ENCODE peak calls at places on chromosomes 16 and 17, in five cellular contexts. One of them, this sample, is unnamed.

GRCh38 chr16:6684076-6684673 is 648.5 kb upstream of the RBFOX1 start:
- DNase-seq in AG04450: no peak
- DNase-seq in dorsolateral prefrontal cortex: peak
- DNase-seq in OCI-LY7: peak
- DNase-seq in endodermal cell: peak
- DNase-seq in this sample: peak

GRCh38 chr17:76414334-76415295 is 30.2 kb downstream of the SPHK1 start:
- DNase-seq in AG04450: no peak
- DNase-seq in dorsolateral prefrontal cortex: peak
- DNase-seq in OCI-LY7: no peak
- DNase-seq in endodermal cell: no peak
- DNase-seq in this sample: no peak

GRCh38 chr16:87279094-87279658 is 38.0 kb downstream of the C16orf95 start:
- DNase-seq in endodermal cell: no peak
- DNase-seq in AG04450: no peak
- DNase-seq in dorsolateral prefrontal cortex: no peak
- DNase-seq in OCI-LY7: no peak
- DNase-seq in this sample: no peak

GRCh38 chr16:63925221-63925620 is 1196.6 kb downstream of the CDH11 start:
- DNase-seq in dorsolateral prefrontal cortex: no peak
- DNase-seq in OCI-LY7: no peak
- DNase-seq in AG04450: no peak
- DNase-seq in endodermal cell: no peak
- DNase-seq in this sample: no peak

GRCh38 chr16:31038993-31039392 is 5.6 kb downstream of the STX4 start:
- DNase-seq in endodermal cell: no peak
- DNase-seq in AG04450: no peak
- DNase-seq in dorsolateral prefrontal cortex: no peak
- DNase-seq in OCI-LY7: no peak
- DNase-seq in this sample: peak

GRCh38 chr16:15606521-15607220 is 36.3 kb downstream of the MARF1 start:
- DNase-seq in dorsolateral prefrontal cortex: no peak
- DNase-seq in OCI-LY7: no peak
- DNase-seq in AG04450: no peak
- DNase-seq in endodermal cell: no peak
- DNase-seq in this sample: no peak

GRCh38 chr17:40530531-40530987 is 29.1 kb upstream of the TNS4 start:
- DNase-seq in endodermal cell: peak
- DNase-seq in AG04450: no peak
- DNase-seq in OCI-LY7: no peak
- DNase-seq in dorsolateral prefrontal cortex: peak
- DNase-seq in this sample: no peak

GRCh38 chr17:18235743-18236256 is 10.4 kb downstream of the LLGL1 start:
- DNase-seq in OCI-LY7: no peak
- DNase-seq in endodermal cell: no peak
- DNase-seq in dorsolateral prefrontal cortex: no peak
- DNase-seq in AG04450: no peak
- DNase-seq in this sample: no peak

GRCh38 chr16:5187402-5187952 is 89.9 kb upstream of the EEF2KMT start:
- DNase-seq in OCI-LY7: no peak
- DNase-seq in AG04450: no peak
- DNase-seq in endodermal cell: no peak
- DNase-seq in dorsolateral prefrontal cortex: no peak
- DNase-seq in this sample: no peak

GRCh38 chr16:11016993-11017392 is 72.6 kb downstream of the CLEC16A start:
- DNase-seq in OCI-LY7: no peak
- DNase-seq in endodermal cell: no peak
- DNase-seq in AG04450: no peak
- DNase-seq in dorsolateral prefrontal cortex: peak
- DNase-seq in this sample: no peak

GRCh38 chr17:71632328-71632727 is 488.5 kb upstream of the SOX9 start:
- DNase-seq in AG04450: no peak
- DNase-seq in OCI-LY7: no peak
- DNase-seq in dorsolateral prefrontal cortex: no peak
- DNase-seq in endodermal cell: no peak
- DNase-seq in this sample: no peak

GRCh38 chr17:21199311-21199710 is 14.7 kb downstream of the TMEM11 start:
- DNase-seq in endodermal cell: peak
- DNase-seq in OCI-LY7: no peak
- DNase-seq in AG04450: no peak
- DNase-seq in dorsolateral prefrontal cortex: no peak
- DNase-seq in this sample: no peak

GRCh38 chr16:84730406-84731106 is 30.8 kb downstream of the USP10 start:
- DNase-seq in OCI-LY7: peak
- DNase-seq in dorsolateral prefrontal cortex: peak
- DNase-seq in endodermal cell: no peak
- DNase-seq in AG04450: peak
- DNase-seq in this sample: peak

GRCh38 chr16:83513006-83513755 is 294.6 kb upstream of the HSBP1 start:
- DNase-seq in OCI-LY7: no peak
- DNase-seq in AG04450: no peak
- DNase-seq in endodermal cell: no peak
- DNase-seq in dorsolateral prefrontal cortex: no peak
- DNase-seq in this sample: no peak

GRCh38 chr17:36127199-36127881 is 23.7 kb downstream of the CCL4 start:
- DNase-seq in dorsolateral prefrontal cortex: no peak
- DNase-seq in endodermal cell: no peak
- DNase-seq in OCI-LY7: peak
- DNase-seq in AG04450: no peak
- DNase-seq in this sample: no peak

GRCh38 chr17:36131436-36131835 is 27.8 kb downstream of the CCL4 start:
- DNase-seq in OCI-LY7: no peak
- DNase-seq in dorsolateral prefrontal cortex: no peak
- DNase-seq in AG04450: no peak
- DNase-seq in endodermal cell: no peak
- DNase-seq in this sample: no peak

GRCh38 chr17:36127882-36128369 is 24.3 kb downstream of the CCL4 start:
- DNase-seq in AG04450: no peak
- DNase-seq in OCI-LY7: no peak
- DNase-seq in dorsolateral prefrontal cortex: no peak
- DNase-seq in endodermal cell: peak
- DNase-seq in this sample: no peak

GRCh38 chr17:36128411-36128978 is 24.9 kb downstream of the CCL4 start:
- DNase-seq in endodermal cell: no peak
- DNase-seq in dorsolateral prefrontal cortex: no peak
- DNase-seq in OCI-LY7: no peak
- DNase-seq in AG04450: no peak
- DNase-seq in this sample: no peak

GRCh38 chr17:36129616-36130015 is 26.0 kb downstream of the CCL4 start:
- DNase-seq in endodermal cell: no peak
- DNase-seq in AG04450: no peak
- DNase-seq in dorsolateral prefrontal cortex: no peak
- DNase-seq in OCI-LY7: no peak
- DNase-seq in this sample: no peak
- H3K27ac ChIP-seq in endodermal cell: no peak
- H3K27ac ChIP-seq in AG04450: no peak
- H3K27ac ChIP-seq in dorsolateral prefrontal cortex: no peak
- H3K27ac ChIP-seq in OCI-LY7: no peak
- H3K27ac ChIP-seq in this sample: no peak

DNA sequence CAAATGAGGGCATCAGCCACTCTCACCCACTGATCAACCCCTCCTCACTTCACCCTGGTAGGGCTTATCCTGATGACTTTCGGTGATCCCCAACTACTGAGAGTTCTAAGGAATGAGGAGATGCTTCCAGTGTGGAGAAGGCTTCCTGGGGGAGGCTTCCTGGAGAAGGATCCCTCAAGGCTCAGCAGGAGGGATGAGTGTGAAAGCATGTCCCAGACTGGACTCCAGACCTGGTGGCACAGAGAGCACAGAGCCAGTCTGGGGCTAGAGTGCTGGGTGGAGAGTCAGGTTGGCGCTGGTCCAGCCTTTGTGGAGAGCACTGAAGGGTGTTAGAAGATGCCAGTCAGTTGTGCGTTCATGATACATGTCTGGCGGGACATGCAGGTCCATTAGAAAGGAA is 53.7 kb downstream of the PLD6 start:
- DNase-seq in AG04450: no peak
- DNase-seq in endodermal cell: no peak
- DNase-seq in OCI-LY7: no peak
- DNase-seq in dorsolateral prefrontal cortex: no peak
- DNase-seq in this sample: no peak
- H3K27ac ChIP-seq in AG04450: peak
- H3K27ac ChIP-seq in endodermal cell: no peak
- H3K27ac ChIP-seq in OCI-LY7: no peak
- H3K27ac ChIP-seq in dorsolateral prefrontal cortex: peak
- H3K27ac ChIP-seq in this sample: peak

GRCh38 chr16:28931801-28932225 is at the start of gene CD19:
- DNase-seq in endodermal cell: no peak
- DNase-seq in OCI-LY7: peak
- DNase-seq in dorsolateral prefrontal cortex: no peak
- DNase-seq in AG04450: no peak
- DNase-seq in this sample: no peak
- H3K27ac ChIP-seq in endodermal cell: peak
- H3K27ac ChIP-seq in OCI-LY7: peak
- H3K27ac ChIP-seq in dorsolateral prefrontal cortex: no peak
- H3K27ac ChIP-seq in AG04450: no peak
- H3K27ac ChIP-seq in this sample: no peak

GRCh38 chr16:20865420-20866126 is 34.6 kb downstream of the DCUN1D3 start:
- DNase-seq in dorsolateral prefrontal cortex: no peak
- DNase-seq in endodermal cell: no peak
- DNase-seq in OCI-LY7: no peak
- DNase-seq in AG04450: no peak
- DNase-seq in this sample: no peak
- H3K27ac ChIP-seq in dorsolateral prefrontal cortex: no peak
- H3K27ac ChIP-seq in endodermal cell: no peak
- H3K27ac ChIP-seq in OCI-LY7: no peak
- H3K27ac ChIP-seq in AG04450: peak
- H3K27ac ChIP-seq in this sample: no peak

GRCh38 chr17:8896641-8897635 is 29.5 kb upstream of the PIK3R6 start:
- DNase-seq in OCI-LY7: no peak
- DNase-seq in endodermal cell: peak
- DNase-seq in dorsolateral prefrontal cortex: no peak
- DNase-seq in AG04450: no peak
- DNase-seq in this sample: no peak

GRCh38 chr17:8904201-8904600 is 36.7 kb upstream of the PIK3R6 start:
- DNase-seq in AG04450: no peak
- DNase-seq in dorsolateral prefrontal cortex: no peak
- DNase-seq in endodermal cell: peak
- DNase-seq in OCI-LY7: no peak
- DNase-seq in this sample: no peak

GRCh38 chr17:8900207-8900606 is 32.7 kb upstream of the PIK3R6 start:
- DNase-seq in OCI-LY7: no peak
- DNase-seq in AG04450: no peak
- DNase-seq in dorsolateral prefrontal cortex: no peak
- DNase-seq in endodermal cell: peak
- DNase-seq in this sample: no peak

GRCh38 chr17:8904686-8905085 is 37.2 kb upstream of the PIK3R6 start:
- DNase-seq in AG04450: no peak
- DNase-seq in dorsolateral prefrontal cortex: no peak
- DNase-seq in endodermal cell: peak
- DNase-seq in OCI-LY7: no peak
- DNase-seq in this sample: no peak

DNA sequence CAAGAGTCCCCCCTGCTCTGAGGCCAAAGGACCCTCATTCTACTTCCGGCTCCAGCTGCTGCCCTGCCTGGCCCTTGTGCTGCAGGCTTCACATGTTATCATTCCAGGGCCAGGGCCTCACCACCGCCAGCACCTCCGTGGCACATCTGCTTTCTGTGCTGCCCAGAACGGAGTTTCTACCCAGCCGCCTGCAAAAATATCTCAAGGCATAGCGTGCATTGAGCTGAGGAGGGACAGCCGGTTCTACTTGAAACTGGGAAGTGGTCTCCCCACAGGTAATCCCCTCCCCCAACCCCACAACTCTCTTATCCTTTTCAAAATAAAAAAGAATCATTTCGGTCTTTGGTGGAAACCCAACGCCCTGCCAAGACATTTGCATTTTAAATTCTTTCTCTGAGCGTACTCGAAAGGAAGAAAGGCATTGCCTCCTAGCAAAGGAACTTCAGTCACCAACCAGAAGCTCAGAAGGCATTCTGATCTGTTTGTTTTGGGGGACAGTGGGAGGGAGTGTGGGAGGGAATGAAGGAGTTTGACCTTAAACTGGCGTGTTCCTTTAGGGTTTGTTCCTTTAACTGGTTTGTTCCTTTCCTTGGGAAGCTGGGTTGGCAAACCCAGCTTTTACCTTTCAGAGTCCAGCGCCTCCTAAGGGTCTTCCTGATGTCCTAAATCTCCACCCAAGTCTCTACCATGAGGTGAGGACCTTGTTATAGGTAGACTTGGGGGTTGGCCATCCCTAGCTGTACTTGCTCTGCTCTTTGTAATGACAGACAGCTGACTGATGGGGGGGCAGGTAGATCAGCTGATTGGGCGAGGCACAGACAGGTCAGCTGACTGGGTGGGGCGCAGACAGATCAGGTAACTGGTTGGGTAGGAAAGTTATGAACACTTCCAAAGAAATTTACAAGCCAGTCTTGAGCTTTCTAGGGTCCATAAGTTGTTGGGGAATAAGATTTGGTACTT is 33.4 kb upstream of the PIK3R6 start:
- DNase-seq in AG04450: no peak
- DNase-seq in endodermal cell: peak
- DNase-seq in dorsolateral prefrontal cortex: no peak
- DNase-seq in OCI-LY7: no peak
- DNase-seq in this sample: no peak
- H3K27ac ChIP-seq in AG04450: no peak
- H3K27ac ChIP-seq in endodermal cell: no peak
- H3K27ac ChIP-seq in dorsolateral prefrontal cortex: no peak
- H3K27ac ChIP-seq in OCI-LY7: no peak
- H3K27ac ChIP-seq in this sample: no peak

DNA sequence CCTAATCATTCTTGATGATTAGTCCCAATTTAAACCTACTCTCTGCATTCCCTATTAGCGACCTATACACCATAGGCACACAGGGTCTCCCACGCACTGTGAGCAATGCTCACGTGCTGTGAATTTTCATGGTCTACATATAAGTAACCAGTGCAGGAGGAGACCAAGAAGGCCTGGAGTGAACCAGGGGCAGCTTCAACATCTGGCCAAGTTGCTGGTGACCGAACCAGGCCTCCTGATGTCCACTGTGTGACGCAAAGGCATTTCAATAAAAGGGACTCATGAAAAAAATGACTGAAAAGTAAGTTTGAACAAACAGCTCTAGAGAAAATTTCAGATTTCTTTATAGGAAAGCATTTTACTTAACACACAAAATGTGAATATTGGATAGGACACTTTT is 107.0 kb downstream of the ZFHX3 start:
- DNase-seq in AG04450: no peak
- DNase-seq in dorsolateral prefrontal cortex: no peak
- DNase-seq in OCI-LY7: no peak
- DNase-seq in endodermal cell: no peak
- DNase-seq in this sample: no peak
- H3K27ac ChIP-seq in AG04450: no peak
- H3K27ac ChIP-seq in dorsolateral prefrontal cortex: no peak
- H3K27ac ChIP-seq in OCI-LY7: no peak
- H3K27ac ChIP-seq in endodermal cell: no peak
- H3K27ac ChIP-seq in this sample: no peak

DNA sequence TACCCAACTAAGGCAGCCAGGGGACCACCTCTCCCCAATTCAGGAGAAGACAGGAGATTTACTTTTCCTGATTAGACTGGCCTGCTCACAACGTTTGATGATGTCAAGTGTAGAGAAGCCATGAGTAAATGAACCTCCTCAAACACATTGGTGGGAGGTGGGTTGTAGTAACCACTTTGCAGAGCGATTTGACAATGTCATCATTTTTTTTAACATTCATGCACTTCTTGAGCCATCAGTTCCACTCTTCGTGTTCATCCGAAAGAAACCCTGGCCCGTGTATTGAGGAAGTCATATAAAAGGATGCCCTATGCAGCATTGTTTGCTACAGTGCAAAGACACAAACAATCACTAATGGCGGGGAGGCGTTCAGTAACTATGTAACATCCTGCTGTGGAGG is 5.5 kb upstream of the KRT19 start:
- DNase-seq in AG04450: no peak
- DNase-seq in dorsolateral prefrontal cortex: no peak
- DNase-seq in OCI-LY7: no peak
- DNase-seq in endodermal cell: no peak
- DNase-seq in this sample: no peak
- H3K27ac ChIP-seq in AG04450: no peak
- H3K27ac ChIP-seq in dorsolateral prefrontal cortex: no peak
- H3K27ac ChIP-seq in OCI-LY7: no peak
- H3K27ac ChIP-seq in endodermal cell: no peak
- H3K27ac ChIP-seq in this sample: no peak

GRCh38 chr16:25065899-25066298 is 45.6 kb upstream of the LCMT1 start:
- DNase-seq in AG04450: no peak
- DNase-seq in endodermal cell: peak
- DNase-seq in dorsolateral prefrontal cortex: no peak
- DNase-seq in OCI-LY7: peak
- DNase-seq in this sample: no peak
- H3K27ac ChIP-seq in AG04450: no peak
- H3K27ac ChIP-seq in endodermal cell: no peak
- H3K27ac ChIP-seq in dorsolateral prefrontal cortex: peak
- H3K27ac ChIP-seq in OCI-LY7: no peak
- H3K27ac ChIP-seq in this sample: no peak

This sample was measured in substantia nigra.